ENCODE peak calls at places on chromosomes 3 and 15, in five cellular contexts. Y is uterus, O is astrocyte, Q is RWPE2, R is left ventricle myocardium inferior. Z is an unnamed sample. For H3K9me3, the result is how much of the 10 kb centered on the place peaks cover.

GRCh38 chr15:63046927-63047760 is 4.6 kb downstream of the TPM1 start:
- DNase-seq in Y (no peak), O (no peak), Q (no peak), R (no peak), Z (no peak)

GRCh38 chr15:52558196-52558595 is 10.6 kb downstream of the ARPP19 start:
- DNase-seq in Y (no peak), O (peak), Q (peak), R (no peak), Z (no peak)

GRCh38 chr3:185825639-185826481 is 1.0 kb upstream of the IGF2BP2 start:
- DNase-seq in Y (peak), O (no peak), Q (peak), R (peak), Z (peak)

GRCh38 chr3:36698314-36698713 is 66.0 kb downstream of the DCLK3 start:
- DNase-seq in Y (no peak), O (no peak), Q (no peak), R (no peak), Z (no peak)

GRCh38 chr3:16399473-16399872 is 114.0 kb downstream of the RFTN1 start:
- DNase-seq in Y (peak), O (peak), Q (no peak), R (peak), Z (peak)

GRCh38 chr15:28918141-28918983 is 32.6 kb downstream of the APBA2 start:
- DNase-seq in Y (no peak), O (no peak), Q (peak), R (no peak), Z (no peak)

GRCh38 chr3:3739345-3740060 is 59.7 kb upstream of the LRRN1 start:
- DNase-seq in Y (no peak), O (no peak), Q (no peak), R (no peak), Z (no peak)

GRCh38 chr3:189593581-189593980 is 37.6 kb upstream of the TP63 start:
- DNase-seq in Y (no peak), O (no peak), Q (no peak), R (no peak), Z (no peak)

GRCh38 chr3:156811092-156811862 is 14.9 kb upstream of the LEKR1 start:
- DNase-seq in Y (no peak), O (peak), Q (no peak), R (no peak), Z (no peak)

GRCh38 chr3:179302111-179302510 is 20.7 kb upstream of the ZNF639 start:
- DNase-seq in Y (no peak), O (no peak), Q (no peak), R (no peak), Z (no peak)

GRCh38 chr15:71508081-71508682 is 302.2 kb upstream of the NR2E3 start:
- DNase-seq in Y (no peak), O (no peak), Q (no peak), R (no peak), Z (no peak)

GRCh38 chr3:55690746-55691540 is 203.8 kb upstream of the WNT5A start:
- DNase-seq in Y (no peak), O (no peak), Q (no peak), R (no peak), Z (no peak)

GRCh38 chr15:99211926-99212325 is 37.5 kb downstream of the TTC23 start:
- DNase-seq in Y (no peak), O (no peak), Q (no peak), R (no peak), Z (no peak)

GRCh38 chr3:77039606-77040553 is at the start of gene ROBO2:
- DNase-seq in Y (peak), O (peak), Q (peak), R (peak), Z (peak)

GRCh38 chr3:77041156-77041696 is 1.3 kb downstream of the ROBO2 start:
- DNase-seq in Y (no peak), O (no peak), Q (no peak), R (no peak), Z (no peak)

GRCh38 chr3:77038928-77039605 is 832 bp upstream of the ROBO2 start:
- DNase-seq in Y (no peak), O (peak), Q (no peak), R (no peak), Z (peak)

GRCh38 chr3:77041756-77042155 is 1.9 kb downstream of the ROBO2 start:
- DNase-seq in Y (no peak), O (no peak), Q (no peak), R (no peak), Z (no peak)

GRCh38 chr3:77038468-77038927 is 1.4 kb upstream of the ROBO2 start:
- DNase-seq in Y (peak), O (peak), Q (peak), R (peak), Z (peak)
- H3K4me3 ChIP-seq in Y (peak), O (peak), Q (peak), R (peak), Z (peak)

DNA sequence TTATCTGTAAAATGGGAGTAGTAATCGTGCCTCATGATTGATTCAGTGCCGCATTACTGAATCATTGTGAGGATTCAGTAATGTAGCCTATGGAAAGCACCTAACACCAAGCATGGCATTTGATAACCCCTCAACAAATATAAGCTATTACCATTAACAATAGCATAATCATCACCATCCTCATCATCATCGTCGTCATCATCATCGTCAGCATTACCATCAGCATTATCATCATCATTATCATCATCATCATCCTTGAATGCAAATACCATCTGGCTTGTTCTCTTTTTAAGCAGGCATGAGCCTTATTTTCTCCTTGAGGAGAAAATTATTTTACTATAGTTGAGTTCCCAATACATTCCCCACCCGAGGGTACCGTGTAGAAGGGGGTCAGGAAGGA is 115.4 kb upstream of the PTPRG start:
- DNase-seq in Y (no peak), O (no peak), Q (no peak), R (no peak), Z (no peak)
- H3K9me3 ChIP-seq in Y (under half), O (under half), Q (under half), R (under half), Z (under half)

GRCh38 chr3:81244196-81244595 is 517.2 kb downstream of the GBE1 start:
- DNase-seq in Y (no peak), O (no peak), Q (no peak), R (no peak), Z (no peak)
- H3K4me3 ChIP-seq in Y (no peak), O (no peak), Q (no peak), R (no peak), Z (no peak)

GRCh38 chr15:97009036-97009555 is 678.6 kb downstream of the NR2F2 start:
- DNase-seq in Y (no peak), O (peak), Q (no peak), R (no peak), Z (no peak)
- H3K9me3 ChIP-seq in Y (under half), O (under half), Q (under half), R (under half), Z (under half)

GRCh38 chr3:43770426-43771103 is 79.8 kb downstream of the ABHD5 start:
- DNase-seq in Y (peak), O (peak), Q (no peak), R (peak), Z (peak)

GRCh38 chr3:43766672-43767465 is 76.1 kb downstream of the ABHD5 start:
- DNase-seq in Y (no peak), O (peak), Q (no peak), R (no peak), Z (no peak)

GRCh38 chr3:43769471-43770425 is 79.0 kb downstream of the ABHD5 start:
- DNase-seq in Y (peak), O (peak), Q (peak), R (peak), Z (peak)

GRCh38 chr3:43768594-43768993 is 77.9 kb downstream of the ABHD5 start:
- DNase-seq in Y (peak), O (no peak), Q (no peak), R (peak), Z (peak)

DNA sequence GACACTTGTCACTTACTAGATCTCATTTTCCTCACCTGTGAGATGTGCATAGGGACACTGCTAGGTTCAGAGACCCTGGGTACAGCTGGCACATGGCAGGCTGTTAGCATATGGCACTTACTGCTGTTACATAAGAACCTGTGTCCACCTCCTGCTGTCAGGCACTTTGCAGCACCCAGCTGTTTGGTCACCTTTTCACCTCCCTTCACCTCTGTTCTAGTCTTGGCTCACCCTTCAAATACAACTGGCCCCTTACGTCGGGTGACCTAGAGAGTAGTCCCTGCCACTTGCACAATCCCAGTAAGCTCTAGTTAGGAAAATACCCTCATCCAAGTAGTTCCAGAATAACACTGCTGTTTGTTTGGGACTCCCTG is 78.3 kb downstream of the ABHD5 start:
- DNase-seq in Y (no peak), O (no peak), Q (no peak), R (no peak), Z (no peak)
- H3K4me3 ChIP-seq in Y (no peak), O (no peak), Q (no peak), R (peak), Z (no peak)

GRCh38 chr3:52733256-52733891 is 27.5 kb downstream of the SPCS1 start:
- DNase-seq in Y (no peak), O (no peak), Q (no peak), R (no peak), Z (no peak)

GRCh38 chr3:52731590-52731989 is 25.7 kb downstream of the SPCS1 start:
- DNase-seq in Y (no peak), O (no peak), Q (no peak), R (no peak), Z (no peak)

GRCh38 chr3:52730681-52731080 is 24.8 kb downstream of the SPCS1 start:
- DNase-seq in Y (no peak), O (no peak), Q (no peak), R (no peak), Z (no peak)
- H3K9me3 ChIP-seq in Y (under half), O (under half), Q (under half), R (under half), Z (under half)

DNA sequence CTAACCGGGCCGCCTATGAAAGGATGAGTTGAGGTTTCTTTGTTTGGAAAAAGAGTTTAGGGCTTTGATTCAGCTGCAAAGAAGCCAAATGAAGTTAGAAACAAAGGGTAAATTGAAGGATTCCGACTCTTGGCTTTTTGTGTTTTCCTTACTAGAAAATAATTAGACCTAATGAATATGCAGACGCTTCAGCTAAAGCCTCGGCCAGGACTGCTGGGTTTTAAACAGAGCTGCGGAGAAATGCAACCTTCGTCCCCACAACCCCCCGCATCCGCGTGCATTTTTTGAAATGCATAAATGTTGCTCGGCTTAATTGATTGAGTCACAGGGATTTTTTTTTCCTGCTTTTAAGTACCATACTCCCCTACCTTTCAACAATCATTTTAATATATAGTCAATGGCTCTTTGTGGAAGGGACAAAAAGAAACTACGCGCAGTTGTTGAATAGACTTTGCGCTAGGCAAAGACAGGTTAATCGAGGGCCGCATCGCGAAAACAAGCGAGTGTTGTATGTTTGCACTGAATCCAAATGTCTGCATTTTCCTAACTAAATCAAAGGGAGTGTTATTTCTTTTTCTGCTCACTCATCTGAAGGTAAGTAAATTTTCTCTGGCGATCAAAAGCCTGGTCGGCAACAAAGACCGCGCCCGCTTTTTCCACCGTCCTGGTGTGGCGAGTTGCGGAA is 1.3 kb upstream of the ZIC4 start:
- DNase-seq in Y (no peak), O (no peak), Q (no peak), R (no peak), Z (no peak)
- H3K4me3 ChIP-seq in Y (no peak), O (peak), Q (no peak), R (no peak), Z (no peak)

Z was measured in testis.